ENCODE peak calls at places on chromosomes 3 and 15, in four cellular contexts. C, N, J and Q are unnamed samples.

GRCh38 chr15:75796321-75796720 is 46.9 kb upstream of the UBE2Q2 start:
- ATAC-seq in C (no peak), N (no peak), J (no peak), Q (no peak)

GRCh38 chr15:66600240-66600627 is 34.4 kb upstream of the LCTL start:
- ATAC-seq in C (no peak), N (no peak), J (no peak), Q (no peak)

GRCh38 chr15:92733090-92733933 is 77.7 kb upstream of the FAM174B start:
- ATAC-seq in C (peak; percentile 44), N (no peak), J (no peak), Q (no peak)

GRCh38 chr3:33525232-33525631 is 85.0 kb upstream of the UBP1 start:
- ATAC-seq in C (no peak), N (no peak), J (no peak), Q (no peak)

GRCh38 chr3:177351757-177352158 is 154.5 kb upstream of the TBL1XR1 start:
- ATAC-seq in C (peak; percentile 57), N (no peak), J (no peak), Q (no peak)

GRCh38 chr3:137084579-137084978 is 126.8 kb downstream of the IL20RB start:
- ATAC-seq in C (peak; percentile 95), N (no peak), J (no peak), Q (no peak)

GRCh38 chr15:35771878-35772442 is 226.0 kb upstream of the DPH6 start:
- ATAC-seq in C (peak; percentile 13), N (no peak), J (no peak), Q (no peak)

GRCh38 chr3:142846779-142847577 is 41.9 kb downstream of the PCOLCE2 start:
- ATAC-seq in C (no peak), N (no peak), J (no peak), Q (no peak)

GRCh38 chr3:98272126-98272525 is 8.1 kb downstream of the OR5H6 start:
- ATAC-seq in C (no peak), N (no peak), J (no peak), Q (no peak)

GRCh38 chr3:69410301-69410700 is 24.4 kb upstream of the FRMD4B start:
- ATAC-seq in C (peak; percentile 96), N (peak; percentile 83), J (peak; percentile 99), Q (peak; percentile 73)

GRCh38 chr15:75694241-75695182 is 18.1 kb downstream of the CSPG4 start:
- ATAC-seq in C (peak; percentile 45), N (peak; percentile 81), J (peak; percentile 84), Q (peak; percentile 86)

GRCh38 chr15:96359371-96359771 is 28.9 kb downstream of the NR2F2 start:
- ATAC-seq in C (no peak), N (no peak), J (no peak), Q (no peak)
- H3K27me3 ChIP-seq in C (peaks cover 69% of the 10 kb centered on the region), N (no peaks in the 10 kb centered on the region), J (no peaks in the 10 kb centered on the region), Q (no peaks in the 10 kb centered on the region)

DNA sequence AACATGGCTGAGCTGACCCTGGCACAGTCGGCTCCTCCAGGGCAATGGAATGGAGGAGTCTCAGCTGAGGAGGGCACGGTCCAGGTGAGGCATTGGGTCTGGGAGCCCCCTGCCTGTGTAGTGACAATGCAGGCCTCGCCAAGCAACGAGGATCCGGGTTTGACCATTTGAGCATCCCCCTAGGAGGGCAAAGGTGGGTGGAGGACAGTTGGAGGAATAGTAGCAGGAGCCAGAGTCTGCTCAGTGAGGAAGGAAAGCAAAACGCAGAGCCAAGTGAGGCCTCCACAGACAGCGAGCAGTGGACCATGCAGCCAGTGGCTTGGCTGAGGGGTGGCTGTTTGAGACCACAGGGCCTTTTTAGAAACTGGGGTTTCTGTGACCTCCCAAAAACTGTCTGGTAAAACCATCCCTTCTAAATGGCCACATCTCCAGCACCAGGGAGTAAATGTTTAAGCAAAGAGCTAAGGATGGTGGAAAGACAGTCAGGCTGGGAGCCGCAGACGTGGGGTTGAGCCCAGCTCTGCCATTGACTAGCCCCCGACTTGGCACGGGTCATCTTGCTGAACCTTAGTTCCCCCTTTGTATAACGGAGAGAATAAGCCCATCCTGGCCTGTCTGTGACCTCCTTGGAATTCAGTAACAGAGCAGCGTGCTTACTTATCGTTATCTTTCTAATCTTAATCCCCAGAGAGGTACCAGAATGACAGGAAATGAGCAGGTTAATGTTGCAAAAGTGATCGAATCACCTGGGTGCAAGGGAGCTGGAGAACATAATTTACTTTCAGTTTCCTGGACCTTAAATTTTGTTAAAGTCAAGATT is 46.8 kb downstream of the CMTM6 start:
- ATAC-seq in C (no peak), N (no peak), J (no peak), Q (no peak)
- H3K4me1 ChIP-seq in C (peaks cover 23% of the 10 kb centered on the region), N (no peaks in the 10 kb centered on the region), J (no peaks in the 10 kb centered on the region), Q (peaks cover 12% of the 10 kb centered on the region)

DNA sequence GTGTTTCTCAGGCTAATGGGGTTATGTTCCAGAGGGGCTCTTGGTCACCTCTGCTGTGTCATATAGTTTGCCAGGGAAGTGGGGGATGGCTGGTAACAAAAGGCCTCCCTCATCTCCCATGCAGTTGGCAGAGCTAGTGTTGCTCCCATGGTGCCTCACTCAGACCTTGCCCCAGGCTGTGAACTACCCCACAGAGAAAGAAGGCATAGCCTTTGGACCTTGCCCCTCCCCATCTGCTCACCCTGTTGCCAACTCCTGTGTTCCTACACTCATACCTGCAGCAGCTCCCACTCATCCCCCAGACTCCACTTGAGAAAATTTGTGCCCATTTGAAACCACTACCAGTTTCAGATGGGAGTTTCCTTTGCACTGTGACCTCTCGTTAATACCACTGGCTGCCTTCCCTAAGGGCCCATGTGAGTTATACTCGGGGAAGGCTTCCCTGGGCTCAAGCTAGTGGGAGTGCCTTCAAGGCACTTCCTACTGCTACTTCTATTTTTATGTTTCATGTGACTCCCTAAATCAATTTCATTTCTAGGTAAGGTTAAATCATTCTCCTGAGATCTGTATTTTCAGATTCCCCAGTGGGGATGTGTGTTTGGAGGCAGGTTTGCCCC is 25.3 kb upstream of the COPB2 start:
- ATAC-seq in C (no peak), N (no peak), J (no peak), Q (no peak)
- H3K9me3 ChIP-seq in C (peaks cover 20% of the 10 kb centered on the region), N (peaks cover 6% of the 10 kb centered on the region), J (peaks cover 5% of the 10 kb centered on the region), Q (no peaks in the 10 kb centered on the region)

GRCh38 chr3:154191520-154191919 is 70.3 kb downstream of the ARHGEF26 start:
- ATAC-seq in C (no peak), N (no peak), J (no peak), Q (no peak)

GRCh38 chr3:154188416-154188815 is 67.2 kb downstream of the ARHGEF26 start:
- ATAC-seq in C (no peak), N (no peak), J (no peak), Q (no peak)

GRCh38 chr3:154184582-154184981 is 63.4 kb downstream of the ARHGEF26 start:
- ATAC-seq in C (no peak), N (no peak), J (no peak), Q (no peak)

GRCh38 chr3:154192225-154192624 is 71.0 kb downstream of the ARHGEF26 start:
- ATAC-seq in C (no peak), N (no peak), J (no peak), Q (no peak)

GRCh38 chr3:154188846-154189245 is 67.7 kb downstream of the ARHGEF26 start:
- ATAC-seq in C (peak; percentile 39), N (no peak), J (no peak), Q (no peak)
- H3K27me3 ChIP-seq in C (no peaks in the 10 kb centered on the region), N (no peaks in the 10 kb centered on the region), J (no peaks in the 10 kb centered on the region), Q (no peaks in the 10 kb centered on the region)

GRCh38 chr15:78064544-78064943 is 13.0 kb downstream of the TBC1D2B start:
- ATAC-seq in C (no peak), N (peak; percentile 64), J (no peak), Q (peak; percentile 40)
- H3K4me1 ChIP-seq in C (peaks cover 90% of the 10 kb centered on the region), N (peaks cover 13% of the 10 kb centered on the region), J (peaks cover 6% of the 10 kb centered on the region), Q (peaks cover 98% of the 10 kb centered on the region)

GRCh38 chr15:87207251-87207650 is 1049.3 kb downstream of the NTRK3 start:
- ATAC-seq in C (no peak), N (no peak), J (no peak), Q (no peak)
- H3K9me3 ChIP-seq in C (no peaks in the 10 kb centered on the region), N (no peaks in the 10 kb centered on the region), J (peaks cover 18% of the 10 kb centered on the region), Q (no peaks in the 10 kb centered on the region)